ENCODE peak calls at places on chromosomes 12 and 14, in seven cellular contexts. E, R, S, J, G, N and D are unnamed samples.

GRCh38 chr14:27049611-27050172 is 451.9 kb upstream of the NOVA1 start:
- DNase-seq in S (no peak), E (no peak), R (no peak), N (no peak), G (no peak), J (no peak), D (no peak)

GRCh38 chr12:49533331-49533730 is 5.5 kb upstream of the KCNH3 start:
- DNase-seq in J (no peak), E (no peak), N (no peak), G (no peak), S (no peak), R (no peak), D (no peak)

GRCh38 chr12:49809369-49810158 is 18.6 kb downstream of the NCKAP5L start:
- DNase-seq in N (no peak), R (no peak), E (no peak), J (no peak), G (no peak), S (no peak), D (no peak)

GRCh38 chr12:118749656-118750055 is 231.7 kb upstream of the SRRM4 start:
- DNase-seq in R (no peak), G (no peak), N (no peak), J (no peak), S (no peak), E (no peak), D (no peak)

GRCh38 chr12:55624056-55624455 is 12.6 kb upstream of the OR10P1 start:
- DNase-seq in G (no peak), S (no peak), N (no peak), J (no peak), R (no peak), E (no peak), D (no peak)

GRCh38 chr12:79747274-79747673 is 56.5 kb upstream of the PAWR start:
- DNase-seq in J (no peak), N (no peak), G (no peak), E (no peak), S (no peak), R (no peak), D (no peak)

GRCh38 chr12:90299121-90299520 is 590.5 kb upstream of the ATP2B1 start:
- DNase-seq in S (no peak), E (peak), R (no peak), G (peak), J (peak), N (no peak), D (no peak)

GRCh38 chr12:47843226-47843980 is 23.7 kb upstream of the HDAC7 start:
- DNase-seq in R (no peak), N (no peak), S (no peak), G (no peak), E (no peak), J (no peak), D (no peak)

GRCh38 chr12:11881835-11882234 is 188.9 kb upstream of the BCL2L14 start:
- DNase-seq in J (no peak), N (no peak), R (no peak), G (no peak), E (no peak), S (no peak), D (no peak)